ENCODE peak calls at places on chromosomes 6 and 20, in nine cellular contexts. One of them, this sample, is unnamed.

GRCh38 chr6:163986313-163986712 is 571.8 kb downstream of the QKI start:
- DNase-seq in psoas muscle: no peak
- DNase-seq in mammary epithelial cell: no peak
- DNase-seq in choroid plexus epithelial cell: peak; percentile 53
- DNase-seq in vagina: no peak
- DNase-seq in HL-60: no peak
- DNase-seq in heart left ventricle: peak; percentile 23
- DNase-seq in spleen: no peak
- DNase-seq in upper lobe of right lung: no peak
- DNase-seq in this sample: no peak

GRCh38 chr6:26285143-26286134 is 79.6 kb upstream of the BTN3A2 start:
- DNase-seq in psoas muscle: peak; percentile 94
- DNase-seq in HL-60: peak; percentile 99
- DNase-seq in upper lobe of right lung: peak; percentile 98
- DNase-seq in vagina: peak; percentile 98
- DNase-seq in mammary epithelial cell: peak; percentile 100
- DNase-seq in spleen: peak; percentile 97
- DNase-seq in choroid plexus epithelial cell: peak; percentile 99
- DNase-seq in heart left ventricle: peak; percentile 98
- DNase-seq in this sample: peak; percentile 99

GRCh38 chr6:166782541-166782940 is 155.5 kb upstream of the RPS6KA2 start:
- DNase-seq in psoas muscle: no peak
- DNase-seq in choroid plexus epithelial cell: no peak
- DNase-seq in spleen: peak; percentile 74
- DNase-seq in HL-60: no peak
- DNase-seq in upper lobe of right lung: no peak
- DNase-seq in vagina: peak; percentile 52
- DNase-seq in heart left ventricle: no peak
- DNase-seq in mammary epithelial cell: no peak
- DNase-seq in this sample: no peak

GRCh38 chr6:128069180-128069579 is 168.3 kb upstream of the THEMIS start:
- DNase-seq in choroid plexus epithelial cell: peak; percentile 75
- DNase-seq in vagina: no peak
- DNase-seq in spleen: no peak
- DNase-seq in HL-60: no peak
- DNase-seq in psoas muscle: no peak
- DNase-seq in mammary epithelial cell: no peak
- DNase-seq in upper lobe of right lung: no peak
- DNase-seq in heart left ventricle: no peak
- DNase-seq in this sample: peak; percentile 8

GRCh38 chr20:32574296-32575226 is 10.6 kb downstream of the NOL4L start:
- DNase-seq in upper lobe of right lung: no peak
- DNase-seq in vagina: no peak
- DNase-seq in psoas muscle: no peak
- DNase-seq in heart left ventricle: no peak
- DNase-seq in mammary epithelial cell: peak; percentile 49
- DNase-seq in HL-60: peak; percentile 75
- DNase-seq in choroid plexus epithelial cell: peak; percentile 99
- DNase-seq in spleen: no peak
- DNase-seq in this sample: peak; percentile 83

GRCh38 chr6:107652526-107653182 is 162.7 kb downstream of the SOBP start:
- DNase-seq in HL-60: no peak
- DNase-seq in upper lobe of right lung: no peak
- DNase-seq in psoas muscle: no peak
- DNase-seq in choroid plexus epithelial cell: no peak
- DNase-seq in spleen: no peak
- DNase-seq in mammary epithelial cell: peak; percentile 56
- DNase-seq in heart left ventricle: no peak
- DNase-seq in vagina: no peak
- DNase-seq in this sample: no peak

GRCh38 chr6:52544325-52545022 is 32.4 kb downstream of the TRAM2 start:
- DNase-seq in mammary epithelial cell: no peak
- DNase-seq in heart left ventricle: no peak
- DNase-seq in choroid plexus epithelial cell: no peak
- DNase-seq in psoas muscle: no peak
- DNase-seq in spleen: no peak
- DNase-seq in vagina: no peak
- DNase-seq in HL-60: no peak
- DNase-seq in upper lobe of right lung: no peak
- DNase-seq in this sample: no peak

GRCh38 chr20:1856419-1856818 is 38.8 kb upstream of the SIRPA start:
- DNase-seq in mammary epithelial cell: no peak
- DNase-seq in spleen: no peak
- DNase-seq in vagina: no peak
- DNase-seq in heart left ventricle: no peak
- DNase-seq in HL-60: no peak
- DNase-seq in psoas muscle: no peak
- DNase-seq in upper lobe of right lung: no peak
- DNase-seq in choroid plexus epithelial cell: no peak
- DNase-seq in this sample: no peak

GRCh38 chr20:43243672-43244269 is 54.1 kb upstream of the PTPRT start:
- DNase-seq in psoas muscle: no peak
- DNase-seq in upper lobe of right lung: no peak
- DNase-seq in vagina: no peak
- DNase-seq in mammary epithelial cell: no peak
- DNase-seq in HL-60: no peak
- DNase-seq in heart left ventricle: no peak
- DNase-seq in spleen: no peak
- DNase-seq in choroid plexus epithelial cell: no peak
- DNase-seq in this sample: no peak

GRCh38 chr20:20450461-20451027 is 82.6 kb downstream of the INSM1 start:
- DNase-seq in HL-60: no peak
- DNase-seq in vagina: no peak
- DNase-seq in mammary epithelial cell: no peak
- DNase-seq in psoas muscle: no peak
- DNase-seq in spleen: no peak
- DNase-seq in upper lobe of right lung: no peak
- DNase-seq in choroid plexus epithelial cell: peak; percentile 36
- DNase-seq in heart left ventricle: peak; percentile 43
- DNase-seq in this sample: no peak

GRCh38 chr6:87826376-87826775 is 124.3 kb upstream of the AKIRIN2 start:
- DNase-seq in choroid plexus epithelial cell: no peak
- DNase-seq in upper lobe of right lung: no peak
- DNase-seq in vagina: no peak
- DNase-seq in mammary epithelial cell: no peak
- DNase-seq in psoas muscle: no peak
- DNase-seq in heart left ventricle: no peak
- DNase-seq in HL-60: no peak
- DNase-seq in spleen: no peak
- DNase-seq in this sample: no peak

GRCh38 chr6:30928677-30929076 is 3.3 kb downstream of the SFTA2 start:
- DNase-seq in mammary epithelial cell: no peak
- DNase-seq in spleen: no peak
- DNase-seq in HL-60: no peak
- DNase-seq in upper lobe of right lung: no peak
- DNase-seq in psoas muscle: no peak
- DNase-seq in heart left ventricle: no peak
- DNase-seq in choroid plexus epithelial cell: no peak
- DNase-seq in vagina: no peak
- DNase-seq in this sample: no peak

GRCh38 chr6:43796910-43797890 is 27.2 kb downstream of the VEGFA start:
- DNase-seq in heart left ventricle: no peak
- DNase-seq in upper lobe of right lung: no peak
- DNase-seq in spleen: peak; percentile 46
- DNase-seq in choroid plexus epithelial cell: no peak
- DNase-seq in HL-60: peak; percentile 61
- DNase-seq in vagina: no peak
- DNase-seq in psoas muscle: no peak
- DNase-seq in mammary epithelial cell: no peak
- DNase-seq in this sample: no peak

GRCh38 chr20:48329676-48330644 is 497.8 kb downstream of the PREX1 start:
- DNase-seq in heart left ventricle: no peak
- DNase-seq in psoas muscle: no peak
- DNase-seq in upper lobe of right lung: peak; percentile 61
- DNase-seq in HL-60: no peak
- DNase-seq in choroid plexus epithelial cell: peak; percentile 49
- DNase-seq in spleen: no peak
- DNase-seq in vagina: no peak
- DNase-seq in mammary epithelial cell: peak; percentile 14
- DNase-seq in this sample: peak; percentile 6

GRCh38 chr20:57710841-57711240 is 1.0 kb upstream of the PMEPA1 start:
- DNase-seq in psoas muscle: no peak
- DNase-seq in HL-60: no peak
- DNase-seq in mammary epithelial cell: no peak
- DNase-seq in heart left ventricle: no peak
- DNase-seq in choroid plexus epithelial cell: peak; percentile 7
- DNase-seq in upper lobe of right lung: no peak
- DNase-seq in spleen: no peak
- DNase-seq in vagina: no peak
- DNase-seq in this sample: no peak
- TF ChIP-seq CTCF in psoas muscle: no peak
- TF ChIP-seq CTCF in HL-60: no peak
- TF ChIP-seq CTCF in mammary epithelial cell: no peak
- TF ChIP-seq CTCF in heart left ventricle: no peak
- TF ChIP-seq CTCF in choroid plexus epithelial cell: no peak
- TF ChIP-seq CTCF in upper lobe of right lung: no peak
- TF ChIP-seq CTCF in spleen: no peak
- TF ChIP-seq CTCF in vagina: no peak
- TF ChIP-seq CTCF in this sample: no peak

GRCh38 chr6:32153835-32154513 is at the start of gene PPT2:
- DNase-seq in choroid plexus epithelial cell: peak; percentile 98
- DNase-seq in heart left ventricle: peak; percentile 94
- DNase-seq in psoas muscle: peak; percentile 93
- DNase-seq in upper lobe of right lung: peak; percentile 83
- DNase-seq in spleen: peak; percentile 85
- DNase-seq in mammary epithelial cell: peak; percentile 72
- DNase-seq in vagina: no peak
- DNase-seq in HL-60: peak; percentile 39
- DNase-seq in this sample: peak; percentile 97
- H3K4me3 ChIP-seq in choroid plexus epithelial cell: peak within 1 kb of the TSS; percentile 96
- H3K4me3 ChIP-seq in heart left ventricle: peak within 1 kb of the TSS; percentile 79
- H3K4me3 ChIP-seq in psoas muscle: peak within 1 kb of the TSS; percentile 76
- H3K4me3 ChIP-seq in upper lobe of right lung: peak within 1 kb of the TSS; percentile 75
- H3K4me3 ChIP-seq in spleen: peak within 1 kb of the TSS; percentile 68
- H3K4me3 ChIP-seq in mammary epithelial cell: peak within 1 kb of the TSS; percentile 78
- H3K4me3 ChIP-seq in vagina: peak within 1 kb of the TSS; percentile 75
- H3K4me3 ChIP-seq in HL-60: peak within 1 kb of the TSS; percentile 66
- H3K4me3 ChIP-seq in this sample: peak within 1 kb of the TSS; percentile 75

GRCh38 chr6:108697646-108698161 is 137.0 kb downstream of the FOXO3 start:
- DNase-seq in HL-60: no peak
- DNase-seq in mammary epithelial cell: no peak
- DNase-seq in psoas muscle: peak; percentile 55
- DNase-seq in heart left ventricle: no peak
- DNase-seq in spleen: no peak
- DNase-seq in upper lobe of right lung: no peak
- DNase-seq in vagina: no peak
- DNase-seq in choroid plexus epithelial cell: peak; percentile 52
- DNase-seq in this sample: no peak
- TF ChIP-seq CTCF in HL-60: no peak
- TF ChIP-seq CTCF in mammary epithelial cell: no peak
- TF ChIP-seq CTCF in psoas muscle: no peak
- TF ChIP-seq CTCF in heart left ventricle: no peak
- TF ChIP-seq CTCF in spleen: no peak
- TF ChIP-seq CTCF in upper lobe of right lung: no peak
- TF ChIP-seq CTCF in vagina: no peak
- TF ChIP-seq CTCF in choroid plexus epithelial cell: no peak
- TF ChIP-seq CTCF in this sample: no peak

GRCh38 chr6:62285612-62286469 is at the start of gene KHDRBS2:
- DNase-seq in mammary epithelial cell: peak; percentile 2
- DNase-seq in vagina: no peak
- DNase-seq in psoas muscle: peak; percentile 79
- DNase-seq in choroid plexus epithelial cell: no peak
- DNase-seq in upper lobe of right lung: peak; percentile 95
- DNase-seq in spleen: peak; percentile 95
- DNase-seq in HL-60: peak; percentile 31
- DNase-seq in heart left ventricle: peak; percentile 72
- DNase-seq in this sample: no peak

GRCh38 chr6:62288562-62288961 is 2.5 kb upstream of the KHDRBS2 start:
- DNase-seq in HL-60: no peak
- DNase-seq in choroid plexus epithelial cell: no peak
- DNase-seq in heart left ventricle: no peak
- DNase-seq in psoas muscle: no peak
- DNase-seq in upper lobe of right lung: no peak
- DNase-seq in mammary epithelial cell: no peak
- DNase-seq in spleen: no peak
- DNase-seq in vagina: no peak
- DNase-seq in this sample: no peak

GRCh38 chr6:62284725-62285124 is 1.3 kb downstream of the KHDRBS2 start:
- DNase-seq in heart left ventricle: no peak
- DNase-seq in mammary epithelial cell: no peak
- DNase-seq in psoas muscle: no peak
- DNase-seq in vagina: no peak
- DNase-seq in spleen: no peak
- DNase-seq in upper lobe of right lung: no peak
- DNase-seq in choroid plexus epithelial cell: no peak
- DNase-seq in HL-60: no peak
- DNase-seq in this sample: no peak

GRCh38 chr6:62288974-62289373 is 2.9 kb upstream of the KHDRBS2 start:
- DNase-seq in psoas muscle: no peak
- DNase-seq in choroid plexus epithelial cell: no peak
- DNase-seq in spleen: no peak
- DNase-seq in vagina: no peak
- DNase-seq in upper lobe of right lung: no peak
- DNase-seq in mammary epithelial cell: no peak
- DNase-seq in HL-60: no peak
- DNase-seq in heart left ventricle: no peak
- DNase-seq in this sample: no peak

GRCh38 chr6:62286470-62286843 is 432 bp upstream of the KHDRBS2 start:
- DNase-seq in heart left ventricle: no peak
- DNase-seq in HL-60: no peak
- DNase-seq in upper lobe of right lung: no peak
- DNase-seq in choroid plexus epithelial cell: no peak
- DNase-seq in psoas muscle: no peak
- DNase-seq in spleen: no peak
- DNase-seq in mammary epithelial cell: no peak
- DNase-seq in vagina: no peak
- DNase-seq in this sample: no peak
- H3K4me3 ChIP-seq in heart left ventricle: no peak overlapping the region
- H3K4me3 ChIP-seq in HL-60: no peak overlapping the region
- H3K4me3 ChIP-seq in upper lobe of right lung: peak overlapping the region; percentile 55
- H3K4me3 ChIP-seq in choroid plexus epithelial cell: no peak overlapping the region
- H3K4me3 ChIP-seq in psoas muscle: peak overlapping the region; percentile 64
- H3K4me3 ChIP-seq in spleen: peak overlapping the region; percentile 72
- H3K4me3 ChIP-seq in mammary epithelial cell: no peak overlapping the region
- H3K4me3 ChIP-seq in vagina: peak overlapping the region; percentile 24
- H3K4me3 ChIP-seq in this sample: no peak overlapping the region

GRCh38 chr6:50714487-50715379 is 1.4 kb downstream of the TFAP2D start:
- DNase-seq in psoas muscle: no peak
- DNase-seq in HL-60: no peak
- DNase-seq in spleen: no peak
- DNase-seq in choroid plexus epithelial cell: no peak
- DNase-seq in upper lobe of right lung: no peak
- DNase-seq in vagina: no peak
- DNase-seq in heart left ventricle: no peak
- DNase-seq in mammary epithelial cell: no peak
- DNase-seq in this sample: no peak
- TF ChIP-seq CTCF in psoas muscle: no peak
- TF ChIP-seq CTCF in HL-60: no peak
- TF ChIP-seq CTCF in spleen: no peak
- TF ChIP-seq CTCF in choroid plexus epithelial cell: no peak
- TF ChIP-seq CTCF in upper lobe of right lung: no peak
- TF ChIP-seq CTCF in vagina: no peak
- TF ChIP-seq CTCF in heart left ventricle: no peak
- TF ChIP-seq CTCF in mammary epithelial cell: no peak
- TF ChIP-seq CTCF in this sample: no peak

GRCh38 chr6:150632785-150633465 is 33.2 kb downstream of the PLEKHG1 start:
- DNase-seq in upper lobe of right lung: no peak
- DNase-seq in vagina: no peak
- DNase-seq in HL-60: no peak
- DNase-seq in spleen: no peak
- DNase-seq in psoas muscle: no peak
- DNase-seq in mammary epithelial cell: no peak
- DNase-seq in choroid plexus epithelial cell: no peak
- DNase-seq in heart left ventricle: no peak
- DNase-seq in this sample: peak; percentile 36
- H3K4me3 ChIP-seq in upper lobe of right lung: peak overlapping the region; percentile 25
- H3K4me3 ChIP-seq in vagina: no peak overlapping the region
- H3K4me3 ChIP-seq in HL-60: no peak overlapping the region
- H3K4me3 ChIP-seq in spleen: peak overlapping the region; percentile 22
- H3K4me3 ChIP-seq in psoas muscle: no peak overlapping the region
- H3K4me3 ChIP-seq in mammary epithelial cell: no peak overlapping the region
- H3K4me3 ChIP-seq in choroid plexus epithelial cell: no peak overlapping the region
- H3K4me3 ChIP-seq in heart left ventricle: no peak overlapping the region
- H3K4me3 ChIP-seq in this sample: no peak overlapping the region

This sample was measured in fibroblast of villous mesenchyme.